ENCODE peak calls at places on chromosome 20, in eight cellular contexts. Z is heart right ventricle; U is CD8-positive, alpha-beta T cell; F is cardiac muscle cell; Q is CD4-positive, CD25-positive, alpha-beta regulatory T cell; C is Karpas-422; T is K562; N is HCT116. R is an unnamed sample.

GRCh38 chr20:10863337-10864060 is 189.7 kb upstream of the JAG1 start:
- DNase-seq in Z (no peak), U (no peak), F (no peak), Q (no peak), C (no peak), T (no peak), N (peak; percentile 23), R (no peak)

GRCh38 chr20:23966298-23966697 is 22.3 kb downstream of the GGTLC1 start:
- DNase-seq in Z (no peak), U (no peak), F (no peak), Q (no peak), C (no peak), T (no peak), N (no peak), R (no peak)

GRCh38 chr20:38840053-38840893 is 34.8 kb downstream of the PPP1R16B start:
- DNase-seq in Z (no peak), U (peak; percentile 51), F (no peak), Q (no peak), C (no peak), T (peak; percentile 27), N (no peak), R (peak; percentile 53)

GRCh38 chr20:2700913-2701620 is 8.5 kb downstream of the EBF4 start:
- DNase-seq in Z (no peak), U (no peak), F (no peak), Q (no peak), C (no peak), T (no peak), N (no peak), R (no peak)

GRCh38 chr20:51036827-51037229 is 13.9 kb upstream of the KCNG1 start:
- DNase-seq in Z (no peak), U (no peak), F (no peak), Q (no peak), C (no peak), T (no peak), N (peak; percentile 49), R (no peak)

GRCh38 chr20:10982692-10983091 is 308.9 kb upstream of the JAG1 start:
- DNase-seq in Z (peak; percentile 46), U (no peak), F (peak; percentile 71), Q (no peak), C (no peak), T (no peak), N (no peak), R (no peak)

GRCh38 chr20:15818651-15819071 is 754.6 kb downstream of the KIF16B start:
- DNase-seq in Z (no peak), U (no peak), F (no peak), Q (no peak), C (no peak), T (no peak), N (no peak), R (no peak)

GRCh38 chr20:51237278-51237677 is 214.4 kb upstream of the KCNG1 start:
- DNase-seq in Z (peak; percentile 25), U (no peak), F (no peak), Q (no peak), C (no peak), T (no peak), N (no peak), R (no peak)

GRCh38 chr20:12171927-12172581 is 254.4 kb downstream of the BTBD3 start:
- DNase-seq in Z (no peak), U (no peak), F (peak; percentile 37), Q (no peak), C (no peak), T (no peak), N (no peak), R (no peak)

GRCh38 chr20:22686097-22686496 is 101.7 kb upstream of the FOXA2 start:
- DNase-seq in Z (peak; percentile 50), U (no peak), F (peak; percentile 51), Q (no peak), C (peak; percentile 88), T (peak; percentile 44), N (peak; percentile 46), R (no peak)

GRCh38 chr20:58753267-58753928 is 60.8 kb downstream of the NPEPL1 start:
- DNase-seq in Z (no peak), U (no peak), F (peak; percentile 2), Q (no peak), C (no peak), T (no peak), N (no peak), R (no peak)

GRCh38 chr20:24545168-24545567 is 75.7 kb downstream of the SYNDIG1 start:
- DNase-seq in Z (peak; percentile 31), U (no peak), F (no peak), Q (no peak), C (no peak), T (no peak), N (no peak), R (no peak)

GRCh38 chr20:63127700-63128364 is 88.1 kb downstream of the YTHDF1 start:
- DNase-seq in Z (peak; percentile 1), U (no peak), F (no peak), Q (no peak), C (no peak), T (no peak), N (no peak), R (no peak)

GRCh38 chr20:47866480-47866879 is 81.2 kb upstream of the SULF2 start:
- DNase-seq in Z (no peak), U (no peak), F (no peak), Q (no peak), C (no peak), T (no peak), N (no peak), R (no peak)

GRCh38 chr20:57306747-57307146 is 22.9 kb upstream of the SPO11 start:
- DNase-seq in Z (no peak), U (no peak), F (no peak), Q (no peak), C (no peak), T (no peak), N (no peak), R (no peak)

GRCh38 chr20:10540636-10541493 is 105.8 kb downstream of the SLX4IP start:
- DNase-seq in Z (no peak), U (no peak), F (no peak), Q (no peak), C (no peak), T (no peak), N (peak; percentile 75), R (no peak)

GRCh38 chr20:37384683-37385174 is 38.8 kb downstream of the SRC start:
- DNase-seq in Z (peak; percentile 75), U (peak; percentile 84), F (peak; percentile 74), Q (peak; percentile 75), C (peak; percentile 90), T (peak; percentile 90), N (no peak), R (peak; percentile 84)
- H3K27ac ChIP-seq in Z (no peak overlapping the region), U (no peak overlapping the region), F (no peak overlapping the region), Q (no peak overlapping the region), C (peak overlapping the region; percentile 99), T (peak overlapping the region; percentile 78), N (peak overlapping the region; percentile 56), R (no peak overlapping the region)

GRCh38 chr20:53735536-53736050 is 142.0 kb upstream of the ZNF217 start:
- DNase-seq in Z (no peak), U (no peak), F (peak; percentile 69), Q (no peak), C (no peak), T (no peak), N (no peak), R (no peak)

GRCh38 chr20:53737404-53738038 is 143.9 kb upstream of the ZNF217 start:
- DNase-seq in Z (no peak), U (no peak), F (no peak), Q (no peak), C (no peak), T (peak; percentile 29), N (no peak), R (no peak)

GRCh38 chr20:53736757-53737403 is 143.2 kb upstream of the ZNF217 start:
- DNase-seq in Z (no peak), U (no peak), F (no peak), Q (no peak), C (no peak), T (no peak), N (no peak), R (no peak)

GRCh38 chr20:53738039-53738944 is 144.7 kb upstream of the ZNF217 start:
- DNase-seq in Z (peak; percentile 53), U (no peak), F (peak; percentile 86), Q (no peak), C (no peak), T (peak; percentile 35), N (no peak), R (peak; percentile 89)

GRCh38 chr20:53736122-53736756 is 142.6 kb upstream of the ZNF217 start:
- DNase-seq in Z (no peak), U (no peak), F (peak; percentile 40), Q (no peak), C (no peak), T (no peak), N (no peak), R (no peak)
- H3K4me1 ChIP-seq in Z (peaks cover 63% of the 10 kb centered on the region), U (peaks cover 20% of the 10 kb centered on the region), F (peaks cover 65% of the 10 kb centered on the region), Q (peaks cover 8% of the 10 kb centered on the region), C (no peaks in the 10 kb centered on the region), T (peaks cover 4% of the 10 kb centered on the region), N (peaks cover 33% of the 10 kb centered on the region), R (peaks cover 8% of the 10 kb centered on the region)

DNA sequence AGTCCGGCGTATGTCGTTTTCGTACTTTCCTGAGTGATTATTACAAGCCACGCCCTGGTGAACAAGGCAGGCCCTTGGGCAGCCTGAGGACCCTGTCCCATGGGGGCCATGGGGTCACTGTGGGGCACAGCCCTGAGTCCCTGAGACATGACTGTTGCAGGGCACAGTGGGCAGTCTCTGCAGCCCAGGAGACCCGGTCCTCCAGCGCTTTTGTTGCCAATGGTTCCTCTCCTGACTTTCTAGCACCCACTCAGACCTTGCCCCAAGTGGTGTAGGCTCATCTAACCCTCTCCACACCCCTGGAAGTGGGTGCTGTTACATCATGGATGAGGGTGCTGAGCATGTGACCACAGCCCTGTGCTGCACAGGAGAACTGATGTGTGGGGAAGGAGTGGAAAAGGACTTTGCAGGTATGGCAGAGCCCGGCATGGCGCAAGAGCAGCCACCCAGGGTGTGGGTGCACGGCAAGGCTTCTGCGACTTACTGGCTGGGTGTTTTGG is 319.5 kb downstream of the TAF4 start:
- DNase-seq in Z (no peak), U (no peak), F (no peak), Q (no peak), C (peak; percentile 50), T (no peak), N (no peak), R (peak; percentile 24)
- H3K27ac ChIP-seq in Z (no peak overlapping the region), U (no peak overlapping the region), F (no peak overlapping the region), Q (no peak overlapping the region), C (peak overlapping the region; percentile 71), T (no peak overlapping the region), N (no peak overlapping the region), R (no peak overlapping the region)

DNA sequence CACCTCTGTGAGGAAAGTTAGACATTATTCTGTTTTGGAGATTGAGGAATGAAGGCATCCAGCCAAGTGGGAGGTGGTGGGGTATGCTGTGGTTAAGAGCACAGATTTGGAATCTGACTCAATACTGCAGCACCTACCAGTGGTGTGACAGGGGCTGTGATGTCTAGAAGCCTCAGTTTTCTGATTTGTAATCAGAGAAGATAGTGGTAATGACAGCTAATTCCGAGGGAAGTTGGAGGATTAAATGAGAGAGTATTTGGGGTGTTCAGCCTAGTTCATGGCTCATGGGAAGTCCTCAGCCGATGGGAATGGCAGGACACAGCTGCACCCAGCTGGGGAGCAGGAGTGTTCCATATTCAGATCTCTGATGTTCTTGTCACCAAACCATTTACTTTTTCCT is 9.2 kb downstream of the SLC9A8 start:
- DNase-seq in Z (no peak), U (no peak), F (no peak), Q (no peak), C (no peak), T (no peak), N (no peak), R (no peak)
- H3K4me1 ChIP-seq in Z (peaks cover 10% of the 10 kb centered on the region), U (peaks cover 39% of the 10 kb centered on the region), F (no peaks in the 10 kb centered on the region), Q (peaks cover 39% of the 10 kb centered on the region), C (no peaks in the 10 kb centered on the region), T (no peaks in the 10 kb centered on the region), N (no peaks in the 10 kb centered on the region), R (peaks cover 10% of the 10 kb centered on the region)